ENCODE peak calls at places on chromosome 19, in four cellular contexts. X is transverse colon, G is foreskin fibroblast, Z is fibroblast of lung. T is an unnamed sample.

GRCh38 chr19:38499532-38499931 is 66.0 kb downstream of the RYR1 start:
- DNase-seq in X (no peak), G (no peak), Z (no peak), T (no peak)

GRCh38 chr19:22532388-22533310 is 101.5 kb upstream of the ZNF492 start:
- DNase-seq in X (peak; percentile 65), G (no peak), Z (no peak), T (no peak)

GRCh38 chr19:52735734-52736133 is 890 bp upstream of the ZNF611 start:
- DNase-seq in X (peak; percentile 68), G (peak; percentile 19), Z (peak; percentile 72), T (no peak)

GRCh38 chr19:13051581-13052165 is 51.0 kb downstream of the LYL1 start:
- DNase-seq in X (peak; percentile 76), G (peak; percentile 81), Z (peak; percentile 52), T (no peak)

GRCh38 chr19:56309511-56310185 is 5.0 kb downstream of the ZSCAN5A start:
- DNase-seq in X (peak; percentile 51), G (peak; percentile 46), Z (peak; percentile 8), T (no peak)

GRCh38 chr19:30670011-30670329 is 297.8 kb downstream of the ZNF536 start:
- DNase-seq in X (no peak), G (no peak), Z (no peak), T (no peak)

GRCh38 chr19:45211751-45212381 is 33.3 kb downstream of the BLOC1S3 start:
- DNase-seq in X (no peak), G (no peak), Z (peak; percentile 19), T (no peak)

GRCh38 chr19:44576843-44577565 is 36.4 kb upstream of the IGSF23 start:
- DNase-seq in X (peak; percentile 57), G (peak; percentile 46), Z (peak; percentile 28), T (no peak)

GRCh38 chr19:58513213-58513693 is 1.5 kb upstream of the SLC27A5 start:
- DNase-seq in X (no peak), G (no peak), Z (no peak), T (no peak)

GRCh38 chr19:45598267-45599011 is 3.6 kb downstream of the GPR4 start:
- DNase-seq in X (no peak), G (peak; percentile 42), Z (no peak), T (no peak)

GRCh38 chr19:8571006-8571411 is 6.2 kb downstream of the MYO1F start:
- DNase-seq in X (peak; percentile 55), G (peak; percentile 71), Z (peak; percentile 54), T (no peak)

GRCh38 chr19:6551607-6552450 is 21.0 kb downstream of the TNFSF9 start:
- DNase-seq in X (peak; percentile 35), G (no peak), Z (peak; percentile 70), T (no peak)

GRCh38 chr19:5238700-5239099 is 101.9 kb downstream of the PTPRS start:
- DNase-seq in X (no peak), G (no peak), Z (no peak), T (no peak)

GRCh38 chr19:18292810-18293641 is 11.6 kb upstream of the JUND start:
- DNase-seq in X (peak; percentile 79), G (peak; percentile 89), Z (peak; percentile 84), T (no peak)

GRCh38 chr19:42057856-42058255 is 12.2 kb downstream of the GRIK5 start:
- DNase-seq in X (no peak), G (no peak), Z (no peak), T (no peak)

GRCh38 chr19:17618919-17619318 is 63.5 kb downstream of the COLGALT1 start:
- DNase-seq in X (no peak), G (no peak), Z (no peak), T (no peak)

GRCh38 chr19:21143846-21144245 is 2.0 kb downstream of the ZNF431 start:
- DNase-seq in X (no peak), G (no peak), Z (peak; percentile 18), T (no peak)

GRCh38 chr19:44003461-44004134 is 841 bp downstream of the ZNF230 start:
- DNase-seq in X (peak; percentile 8), G (peak; percentile 61), Z (peak; percentile 0), T (no peak)

GRCh38 chr19:43906774-43907173 is 28.3 kb downstream of the ZNF45 start:
- DNase-seq in X (no peak), G (no peak), Z (no peak), T (no peak)

GRCh38 chr19:13765395-13766094 is 1.2 kb downstream of the MRI1 start:
- DNase-seq in X (no peak), G (peak; percentile 30), Z (no peak), T (no peak)

GRCh38 chr19:13031917-13032623 is 36.8 kb downstream of the NFIX start:
- DNase-seq in X (no peak), G (peak; percentile 82), Z (peak; percentile 72), T (no peak)

GRCh38 chr19:2586196-2586595 is 110.3 kb downstream of the GADD45B start:
- DNase-seq in X (no peak), G (no peak), Z (no peak), T (no peak)

GRCh38 chr19:29085630-29086029 is 127.3 kb downstream of the UQCRFS1 start:
- DNase-seq in X (no peak), G (no peak), Z (no peak), T (no peak)

GRCh38 chr19:29083863-29084262 is 129.1 kb downstream of the UQCRFS1 start:
- DNase-seq in X (no peak), G (no peak), Z (no peak), T (no peak)

GRCh38 chr19:29086646-29087045 is 126.3 kb downstream of the UQCRFS1 start:
- DNase-seq in X (no peak), G (no peak), Z (no peak), T (no peak)

GRCh38 chr19:29086182-29086581 is 126.8 kb downstream of the UQCRFS1 start:
- DNase-seq in X (no peak), G (no peak), Z (no peak), T (no peak)

DNA sequence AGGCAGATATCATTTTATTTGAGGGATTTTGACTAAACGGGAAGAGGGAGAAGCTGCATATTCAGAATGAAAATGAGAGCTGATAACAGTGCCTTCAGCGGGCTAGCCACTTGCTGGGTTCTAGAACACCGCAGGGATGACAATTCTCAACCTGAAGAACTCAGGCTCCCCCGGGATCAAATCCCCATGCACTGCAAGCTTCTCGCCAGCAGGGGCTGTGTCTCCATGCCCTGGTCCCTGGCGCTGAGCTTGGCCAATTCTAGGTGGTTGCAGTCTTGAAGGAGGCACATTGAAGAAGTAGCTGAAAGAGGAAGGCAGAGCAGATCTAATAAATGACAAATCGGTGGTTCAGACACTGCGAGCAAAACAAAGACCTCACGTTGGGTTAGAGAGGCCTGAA is 128.7 kb downstream of the UQCRFS1 start:
- DNase-seq in X (no peak), G (peak; percentile 6), Z (no peak), T (no peak)
- TF ChIP-seq CTCF in X (no peak), G (peak; percentile 28), Z (peak; percentile 51), T (peak; percentile 49)

DNA sequence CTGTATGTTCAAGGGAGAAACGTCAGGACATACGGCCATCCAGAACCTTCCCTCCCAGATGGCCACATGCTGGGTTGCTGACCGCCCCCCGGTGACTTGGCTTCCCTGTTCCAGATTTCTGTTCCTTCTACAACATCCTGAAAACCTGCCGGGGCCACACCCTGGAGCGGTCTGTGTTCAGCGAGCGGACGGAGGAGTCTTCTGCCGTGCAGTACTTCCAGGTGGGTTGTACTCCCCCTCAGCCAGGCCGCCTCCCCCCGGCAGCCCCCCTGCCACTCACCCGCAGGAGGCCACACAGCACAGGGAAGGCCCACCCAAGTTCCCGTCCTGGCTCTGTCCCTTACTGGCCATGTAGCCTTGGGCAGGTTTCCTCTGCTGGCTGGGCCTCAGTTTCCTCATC is 20.5 kb downstream of the YIPF2 start:
- DNase-seq in X (no peak), G (no peak), Z (no peak), T (no peak)
- TF ChIP-seq CTCF in X (no peak), G (no peak), Z (no peak), T (no peak)

GRCh38 chr19:4233282-4233853 is 4.0 kb downstream of the EBI3 start:
- DNase-seq in X (peak; percentile 57), G (peak; percentile 41), Z (no peak), T (no peak)
- TF ChIP-seq CTCF in X (peak; percentile 55), G (peak; percentile 67), Z (peak; percentile 52), T (peak; percentile 58)

GRCh38 chr19:11145147-11145924 is 10.2 kb downstream of the SPC24 start:
- DNase-seq in X (no peak), G (no peak), Z (no peak), T (no peak)

GRCh38 chr19:11142528-11143171 is 12.9 kb downstream of the SPC24 start:
- DNase-seq in X (peak; percentile 75), G (peak; percentile 98), Z (peak; percentile 90), T (peak; percentile 90)

GRCh38 chr19:11138659-11139526 is 16.7 kb downstream of the SPC24 start:
- DNase-seq in X (peak; percentile 62), G (peak; percentile 95), Z (peak; percentile 80), T (no peak)

GRCh38 chr19:11140896-11141295 is 14.7 kb downstream of the SPC24 start:
- DNase-seq in X (no peak), G (no peak), Z (no peak), T (no peak)

GRCh38 chr19:11141937-11142527 is 13.6 kb downstream of the SPC24 start:
- DNase-seq in X (no peak), G (peak; percentile 18), Z (no peak), T (no peak)
- TF ChIP-seq CTCF in X (no peak), G (no peak), Z (no peak), T (no peak)

GRCh38 chr19:54473983-54474382 is 887 bp upstream of the CDC42EP5 start:
- DNase-seq in X (no peak), G (no peak), Z (no peak), T (no peak)

GRCh38 chr19:54478677-54479266 is 5.7 kb upstream of the CDC42EP5 start:
- DNase-seq in X (no peak), G (peak; percentile 61), Z (peak; percentile 36), T (no peak)

GRCh38 chr19:54480048-54480447 is 7.0 kb upstream of the CDC42EP5 start:
- DNase-seq in X (no peak), G (no peak), Z (no peak), T (no peak)

GRCh38 chr19:54475706-54476105 is 2.6 kb upstream of the CDC42EP5 start:
- DNase-seq in X (no peak), G (no peak), Z (no peak), T (no peak)

GRCh38 chr19:54477650-54478049 is 4.6 kb upstream of the CDC42EP5 start:
- DNase-seq in X (no peak), G (peak; percentile 27), Z (no peak), T (no peak)
- TF ChIP-seq CTCF in X (peak; percentile 46), G (peak; percentile 4), Z (no peak), T (no peak)

DNA sequence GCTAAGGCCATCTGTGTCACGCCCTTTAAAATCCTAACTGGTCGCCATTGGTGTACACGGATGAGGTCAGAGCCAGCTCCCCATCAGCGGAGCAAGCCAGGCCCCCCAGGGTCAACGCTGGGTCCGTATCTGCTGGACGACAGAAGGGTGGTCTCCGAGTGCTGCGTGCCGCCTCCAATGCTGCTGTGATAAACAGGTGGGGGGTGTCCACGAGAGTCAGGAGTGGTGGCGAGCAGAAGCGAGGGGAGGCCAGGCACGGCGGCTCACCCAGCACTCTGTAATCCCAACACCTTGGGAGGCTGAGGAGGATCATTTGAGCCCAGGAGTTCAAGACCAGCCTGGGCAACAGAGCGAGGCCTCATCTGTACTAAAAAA is 30.8 kb upstream of the CACTIN start:
- DNase-seq in X (no peak), G (no peak), Z (no peak), T (no peak)
- TF ChIP-seq CTCF in X (no peak), G (no peak), Z (no peak), T (no peak)